ENCODE peak calls at places on chromosomes 5 and 9, in ten cellular contexts. G is endothelial cell, I is amygdala, V is left ventricle myocardium superior, F is osteoblast, K is cardiac muscle cell, Y is NCI-H1930, X is activated B cell treated with CpG ODN at 0.5 μM for 24 hours, S is Kasumi-1, U is T1000. P is an unnamed sample.

GRCh38 chr5:113574417-113574816 is 60.9 kb downstream of the YTHDC2 start:
- DNase-seq in G (no peak), I (no peak), V (peak), F (peak), K (peak), Y (no peak), X (no peak), S (no peak), U (peak), P (no peak)

GRCh38 chr5:12837592-12837991 is 933.3 kb upstream of the CTNND2 start:
- DNase-seq in G (no peak), I (no peak), V (no peak), F (no peak), K (no peak), Y (no peak), X (no peak), S (no peak), U (no peak), P (no peak)

GRCh38 chr5:9015250-9015936 is 530.5 kb downstream of the SEMA5A start:
- DNase-seq in G (no peak), I (no peak), V (no peak), F (peak), K (peak), Y (no peak), X (no peak), S (peak), U (no peak), P (no peak)

GRCh38 chr5:88663793-88664216 is 219.2 kb downstream of the MEF2C start:
- DNase-seq in G (no peak), I (no peak), V (no peak), F (no peak), K (no peak), Y (no peak), X (no peak), S (no peak), U (no peak), P (no peak)

GRCh38 chr5:33340195-33340594 is 100.6 kb upstream of the TARS1 start:
- DNase-seq in G (peak), I (no peak), V (no peak), F (no peak), K (no peak), Y (no peak), X (no peak), S (peak), U (no peak), P (no peak)

GRCh38 chr9:95721132-95721531 is 154.4 kb upstream of the ERCC6L2 start:
- DNase-seq in G (no peak), I (no peak), V (no peak), F (no peak), K (no peak), Y (no peak), X (no peak), S (no peak), U (no peak), P (no peak)

GRCh38 chr5:6767481-6768063 is 54.3 kb downstream of the TENT4A start:
- DNase-seq in G (no peak), I (no peak), V (no peak), F (peak), K (no peak), Y (no peak), X (no peak), S (no peak), U (no peak), P (no peak)

GRCh38 chr5:79107020-79107796 is 4.4 kb upstream of the BHMT start:
- DNase-seq in G (no peak), I (no peak), V (no peak), F (peak), K (peak), Y (no peak), X (no peak), S (peak), U (no peak), P (no peak)

GRCh38 chr5:59158637-59159391 is 575.9 kb downstream of the RAB3C start:
- DNase-seq in G (no peak), I (no peak), V (no peak), F (no peak), K (peak), Y (no peak), X (no peak), S (no peak), U (no peak), P (no peak)

GRCh38 chr5:94391996-94392395 is 226.4 kb downstream of the KIAA0825 start:
- DNase-seq in G (no peak), I (no peak), V (no peak), F (no peak), K (no peak), Y (peak), X (no peak), S (no peak), U (no peak), P (no peak)

GRCh38 chr9:129889461-129889935 is 54.2 kb downstream of the USP20 start:
- DNase-seq in G (no peak), I (no peak), V (no peak), F (no peak), K (no peak), Y (no peak), X (no peak), S (no peak), U (no peak), P (no peak)

GRCh38 chr5:59863777-59864176 is 29.7 kb downstream of the PDE4D start:
- DNase-seq in G (no peak), I (no peak), V (no peak), F (peak), K (no peak), Y (no peak), X (no peak), S (no peak), U (no peak), P (no peak)

GRCh38 chr9:99807276-99807852 is 14.3 kb upstream of the NR4A3 start:
- DNase-seq in G (peak), I (peak), V (peak), F (peak), K (peak), Y (no peak), X (no peak), S (peak), U (no peak), P (peak)

GRCh38 chr9:22954550-22954949 is 507.9 kb downstream of the DMRTA1 start:
- DNase-seq in G (no peak), I (no peak), V (no peak), F (no peak), K (no peak), Y (no peak), X (no peak), S (no peak), U (no peak), P (no peak)

GRCh38 chr5:175867587-175868347 is 3.6 kb upstream of the CPLX2 start:
- DNase-seq in G (peak), I (peak), V (no peak), F (peak), K (peak), Y (no peak), X (no peak), S (peak), U (no peak), P (no peak)

GRCh38 chr9:32572900-32573523 is at the start of gene NDUFB6:
- DNase-seq in G (peak), I (peak), V (peak), F (peak), K (peak), Y (peak), X (peak), S (peak), U (peak), P (peak)

GRCh38 chr9:121581775-121582600 is 69.4 kb upstream of the DAB2IP start:
- DNase-seq in G (no peak), I (peak), V (peak), F (no peak), K (no peak), Y (no peak), X (no peak), S (no peak), U (no peak), P (peak)

GRCh38 chr5:83220331-83220730 is 143.0 kb downstream of the XRCC4 start:
- DNase-seq in G (no peak), I (no peak), V (no peak), F (no peak), K (no peak), Y (no peak), X (no peak), S (no peak), U (no peak), P (no peak)

GRCh38 chr9:92729735-92730155 is 34.9 kb downstream of the BICD2 start:
- DNase-seq in G (no peak), I (no peak), V (no peak), F (peak), K (no peak), Y (no peak), X (no peak), S (no peak), U (no peak), P (no peak)

GRCh38 chr5:94508421-94509148 is 109.8 kb downstream of the KIAA0825 start:
- DNase-seq in G (no peak), I (no peak), V (no peak), F (no peak), K (no peak), Y (no peak), X (no peak), S (no peak), U (no peak), P (no peak)

GRCh38 chr5:10679336-10679988 is 81.6 kb downstream of the DAP start:
- DNase-seq in G (no peak), I (no peak), V (peak), F (no peak), K (no peak), Y (no peak), X (no peak), S (no peak), U (no peak), P (no peak)